ENCODE peak calls at places on chromosomes 5 and 9, in eight cellular contexts. One of them, this sample, is unnamed.

GRCh38 chr9:125095821-125096443 is 47.4 kb downstream of the SCAI start:
- DNase-seq in CD8-positive, alpha-beta T cell: no peak
- DNase-seq in aorta: no peak
- DNase-seq in H9: no peak
- DNase-seq in brain microvascular endothelial cell: no peak
- DNase-seq in NCI-H1092: no peak
- DNase-seq in endothelial cell of umbilical vein: no peak
- DNase-seq in heart left ventricle: no peak
- DNase-seq in this sample: no peak

GRCh38 chr9:125233678-125234077 is 7.5 kb downstream of the HSPA5 start:
- DNase-seq in aorta: no peak
- DNase-seq in brain microvascular endothelial cell: peak
- DNase-seq in H9: no peak
- DNase-seq in NCI-H1092: no peak
- DNase-seq in endothelial cell of umbilical vein: peak
- DNase-seq in heart left ventricle: no peak
- DNase-seq in CD8-positive, alpha-beta T cell: no peak
- DNase-seq in this sample: peak

GRCh38 chr5:5066276-5067186 is 73.6 kb upstream of the ADAMTS16 start:
- DNase-seq in heart left ventricle: no peak
- DNase-seq in brain microvascular endothelial cell: no peak
- DNase-seq in CD8-positive, alpha-beta T cell: no peak
- DNase-seq in aorta: no peak
- DNase-seq in H9: no peak
- DNase-seq in NCI-H1092: no peak
- DNase-seq in endothelial cell of umbilical vein: no peak
- DNase-seq in this sample: peak

GRCh38 chr9:131320031-131320685 is 30.6 kb downstream of the PLPP7 start:
- DNase-seq in H9: no peak
- DNase-seq in CD8-positive, alpha-beta T cell: no peak
- DNase-seq in brain microvascular endothelial cell: no peak
- DNase-seq in endothelial cell of umbilical vein: no peak
- DNase-seq in aorta: no peak
- DNase-seq in heart left ventricle: peak
- DNase-seq in NCI-H1092: no peak
- DNase-seq in this sample: no peak

GRCh38 chr5:72619251-72619650 is 112.0 kb upstream of the ZNF366 start:
- DNase-seq in NCI-H1092: no peak
- DNase-seq in heart left ventricle: no peak
- DNase-seq in brain microvascular endothelial cell: no peak
- DNase-seq in endothelial cell of umbilical vein: no peak
- DNase-seq in H9: peak
- DNase-seq in CD8-positive, alpha-beta T cell: no peak
- DNase-seq in aorta: no peak
- DNase-seq in this sample: no peak

GRCh38 chr9:120383999-120384924 is 195.7 kb downstream of the CDK5RAP2 start:
- DNase-seq in aorta: peak
- DNase-seq in CD8-positive, alpha-beta T cell: no peak
- DNase-seq in endothelial cell of umbilical vein: peak
- DNase-seq in NCI-H1092: peak
- DNase-seq in heart left ventricle: no peak
- DNase-seq in H9: no peak
- DNase-seq in brain microvascular endothelial cell: peak
- DNase-seq in this sample: peak

GRCh38 chr5:83096660-83097334 is 19.4 kb downstream of the XRCC4 start:
- DNase-seq in H9: no peak
- DNase-seq in CD8-positive, alpha-beta T cell: no peak
- DNase-seq in NCI-H1092: no peak
- DNase-seq in brain microvascular endothelial cell: peak
- DNase-seq in heart left ventricle: no peak
- DNase-seq in aorta: no peak
- DNase-seq in endothelial cell of umbilical vein: no peak
- DNase-seq in this sample: peak

GRCh38 chr9:19116391-19116790 is 10.9 kb downstream of the PLIN2 start:
- DNase-seq in CD8-positive, alpha-beta T cell: no peak
- DNase-seq in heart left ventricle: peak
- DNase-seq in H9: no peak
- DNase-seq in aorta: no peak
- DNase-seq in endothelial cell of umbilical vein: no peak
- DNase-seq in NCI-H1092: no peak
- DNase-seq in brain microvascular endothelial cell: no peak
- DNase-seq in this sample: peak

GRCh38 chr5:107340631-107341030 is 330.1 kb downstream of the EFNA5 start:
- DNase-seq in endothelial cell of umbilical vein: no peak
- DNase-seq in aorta: no peak
- DNase-seq in heart left ventricle: no peak
- DNase-seq in CD8-positive, alpha-beta T cell: no peak
- DNase-seq in NCI-H1092: no peak
- DNase-seq in H9: no peak
- DNase-seq in brain microvascular endothelial cell: no peak
- DNase-seq in this sample: no peak

GRCh38 chr5:97245371-97245770 is 62.3 kb upstream of the RIOK2 start:
- DNase-seq in endothelial cell of umbilical vein: no peak
- DNase-seq in brain microvascular endothelial cell: no peak
- DNase-seq in heart left ventricle: no peak
- DNase-seq in aorta: no peak
- DNase-seq in CD8-positive, alpha-beta T cell: no peak
- DNase-seq in H9: no peak
- DNase-seq in NCI-H1092: no peak
- DNase-seq in this sample: no peak